ENCODE peak calls at places on chromosome 16, in four cellular contexts. A is tibial nerve, R is left ventricle myocardium inferior, E is RWPE1. K is an unnamed sample.

GRCh38 chr16:46801428-46802049 is 29.4 kb downstream of the C16orf87 start:
- DNase-seq in A (no peak), R (no peak), E (peak), K (no peak)

GRCh38 chr16:87045462-87046216 is 271.6 kb downstream of the C16orf95 start:
- DNase-seq in R (no peak), E (no peak), A (no peak), K (no peak)

GRCh38 chr16:86975445-86975844 is 341.7 kb downstream of the C16orf95 start:
- DNase-seq in A (no peak), R (no peak), E (peak), K (no peak)

GRCh38 chr16:22123146-22123545 is 30.8 kb downstream of the VWA3A start:
- DNase-seq in A (no peak), R (no peak), E (no peak), K (no peak)

GRCh38 chr16:19817122-19817521 is 67.5 kb downstream of the GPRC5B start:
- DNase-seq in R (no peak), A (no peak), E (no peak), K (no peak)

GRCh38 chr16:28925386-28926228 is 569 bp upstream of the RABEP2 start:
- DNase-seq in R (peak), A (peak), E (peak), K (peak)

GRCh38 chr16:19410435-19411153 is 7.1 kb upstream of the TMC5 start:
- DNase-seq in E (no peak), A (no peak), R (no peak), K (no peak)

GRCh38 chr16:69924777-69925191 is 26.4 kb upstream of the CLEC18A start:
- DNase-seq in R (peak), E (no peak), A (peak), K (peak)

GRCh38 chr16:51431517-51432241 is 280.6 kb upstream of the SALL1 start:
- DNase-seq in R (no peak), A (no peak), E (peak), K (no peak)

GRCh38 chr16:67198238-67198734 is 645 bp upstream of the ELMO3 start:
- DNase-seq in E (peak), A (no peak), R (no peak), K (no peak)

GRCh38 chr16:46765050-46765449 is 16.9 kb upstream of the MYLK3 start:
- DNase-seq in A (no peak), R (no peak), E (no peak), K (no peak)

GRCh38 chr16:68715471-68715870 is 21.6 kb upstream of the CDH1 start:
- DNase-seq in E (no peak), A (no peak), R (no peak), K (no peak)

GRCh38 chr16:23863511-23864422 is 28.0 kb downstream of the PRKCB start:
- DNase-seq in A (no peak), E (no peak), R (no peak), K (no peak)

GRCh38 chr16:69917739-69918138 is 33.4 kb upstream of the CLEC18A start:
- DNase-seq in A (peak), R (no peak), E (peak), K (peak)

GRCh38 chr16:9134739-9135138 is 43.3 kb downstream of the HAPSTR1 start:
- DNase-seq in E (peak), A (no peak), R (no peak), K (no peak)

GRCh38 chr16:50736448-50736847 is 5.4 kb upstream of the CYLD start:
- DNase-seq in R (no peak), E (no peak), A (no peak), K (no peak)

GRCh38 chr16:30609002-30609927 is 924 bp downstream of the ZNF689 start:
- DNase-seq in A (no peak), R (peak), E (peak), K (no peak)

GRCh38 chr16:67806428-67807147 is at the start of the genes RANBP10 and TSNAXIP1:
- DNase-seq in A (peak), E (peak), R (peak), K (peak)

GRCh38 chr16:11685844-11686618 is 17.8 kb downstream of the SNN start:
- DNase-seq in A (no peak), E (no peak), R (no peak), K (peak)

GRCh38 chr16:2212362-2213324 is 2.0 kb upstream of the BRICD5 start:
- DNase-seq in R (peak), A (no peak), E (no peak), K (no peak)

GRCh38 chr16:87435399-87436224 is 43.5 kb downstream of the MAP1LC3B start:
- DNase-seq in R (no peak), E (no peak), A (no peak), K (no peak)

GRCh38 chr16:20916927-20917326 is 16.4 kb downstream of the LYRM1 start:
- DNase-seq in E (no peak), R (no peak), A (no peak), K (no peak)

GRCh38 chr16:67529639-67530012 is 997 bp downstream of the RIPOR1 start:
- DNase-seq in E (no peak), R (no peak), A (no peak), K (no peak)

GRCh38 chr16:66036162-66036561 is 330.3 kb upstream of the CDH5 start:
- DNase-seq in A (no peak), R (no peak), E (no peak), K (no peak)

GRCh38 chr16:29995330-29995910 is at the start of gene HIRIP3:
- DNase-seq in R (peak), A (peak), E (peak), K (peak)

GRCh38 chr16:12458591-12459400 is 344.9 kb downstream of the CPPED1 start:
- DNase-seq in R (peak), E (no peak), A (no peak), K (no peak)

GRCh38 chr16:5756969-5757368 is 659.4 kb upstream of the EEF2KMT start:
- DNase-seq in R (no peak), A (no peak), E (no peak), K (no peak)

GRCh38 chr16:24282129-24282528 is 26.0 kb downstream of the CACNG3 start:
- DNase-seq in A (no peak), R (no peak), E (no peak), K (no peak)

GRCh38 chr16:49857423-49858181 is 1.7 kb upstream of the ZNF423 start:
- DNase-seq in E (peak), R (peak), A (peak), K (no peak)

GRCh38 chr16:69522732-69523404 is 42.9 kb upstream of the NFAT5 start:
- DNase-seq in A (no peak), E (no peak), R (no peak), K (no peak)

GRCh38 chr16:11350531-11351335 is 5.5 kb downstream of the RMI2 start:
- DNase-seq in A (no peak), R (no peak), E (no peak), K (no peak)

GRCh38 chr16:2512920-2513404 is 790 bp upstream of the ATP6V0C start:
- DNase-seq in A (no peak), R (no peak), E (no peak), K (no peak)

GRCh38 chr16:1424028-1424427 is 3.5 kb upstream of the UQCC4 start:
- DNase-seq in E (no peak), A (no peak), R (no peak), K (no peak)

GRCh38 chr16:27966756-27967155 is 96.8 kb downstream of the GSG1L start:
- DNase-seq in R (no peak), E (no peak), A (no peak), K (no peak)

GRCh38 chr16:11101283-11101682 is 154.7 kb downstream of the SOCS1 start:
- DNase-seq in E (no peak), A (no peak), R (no peak), K (no peak)

GRCh38 chr16:10218490-10219206 is 36.4 kb upstream of the GRIN2A start:
- DNase-seq in R (no peak), A (no peak), E (no peak), K (no peak)

GRCh38 chr16:75494696-75495601 is at the start of gene CHST6:
- DNase-seq in A (no peak), R (peak), E (no peak), K (no peak)

GRCh38 chr16:23124315-23124714 is 24.9 kb downstream of the USP31 start:
- DNase-seq in E (peak), A (no peak), R (no peak), K (no peak)

GRCh38 chr16:48559462-48560211 is 50.3 kb downstream of the N4BP1 start:
- DNase-seq in E (no peak), R (no peak), A (no peak), K (no peak)

GRCh38 chr16:48560692-48561091 is 49.3 kb downstream of the N4BP1 start:
- DNase-seq in E (no peak), A (no peak), R (no peak), K (no peak)

GRCh38 chr16:48562475-48562874 is 47.5 kb downstream of the N4BP1 start:
- DNase-seq in R (no peak), E (no peak), A (no peak), K (no peak)

GRCh38 chr16:48564544-48565444 is 45.2 kb downstream of the N4BP1 start:
- DNase-seq in R (no peak), A (no peak), E (no peak), K (no peak)

GRCh38 chr16:48561960-48562393 is 48.0 kb downstream of the N4BP1 start:
- DNase-seq in A (no peak), E (no peak), R (no peak), K (no peak)
- H3K27ac ChIP-seq in A (peak), E (no peak), R (peak), K (no peak)

DNA sequence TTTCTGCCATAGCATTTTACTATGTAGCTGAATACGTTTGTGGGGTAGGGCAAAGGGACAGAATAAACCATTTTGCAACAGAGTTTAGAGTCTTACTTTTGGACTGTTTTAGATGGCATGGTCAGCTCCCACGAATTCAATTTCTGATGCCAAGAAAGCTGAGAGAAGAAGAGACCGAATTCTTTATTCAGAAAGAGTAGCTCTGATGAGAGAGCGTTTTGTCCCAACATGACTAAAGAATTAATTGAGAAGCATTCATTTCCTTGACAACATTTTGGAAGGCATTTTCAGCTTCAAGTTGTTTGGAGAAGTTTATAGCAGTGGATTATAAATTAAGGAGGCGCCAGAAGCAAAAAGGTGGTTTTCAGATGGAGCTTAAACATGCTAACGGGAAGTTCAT is 12.2 kb downstream of the GAN start:
- DNase-seq in E (no peak), R (no peak), A (no peak), K (no peak)
- H3K27ac ChIP-seq in E (no peak), R (no peak), A (peak), K (no peak)

GRCh38 chr16:8127096-8127495 is 463.2 kb downstream of the TMEM114 start:
- DNase-seq in R (no peak), A (no peak), E (no peak), K (no peak)

GRCh38 chr16:8130197-8130596 is 460.1 kb downstream of the TMEM114 start:
- DNase-seq in R (no peak), A (no peak), E (no peak), K (no peak)

GRCh38 chr16:8126313-8126712 is 464.0 kb downstream of the TMEM114 start:
- DNase-seq in A (no peak), E (no peak), R (no peak), K (no peak)
- H3K27ac ChIP-seq in A (no peak), E (no peak), R (no peak), K (no peak)

GRCh38 chr16:25859645-25860044 is 167.9 kb downstream of the HS3ST4 start:
- DNase-seq in E (no peak), R (no peak), A (no peak), K (no peak)

GRCh38 chr16:25855063-25855462 is 163.3 kb downstream of the HS3ST4 start:
- DNase-seq in E (no peak), A (no peak), R (no peak), K (no peak)

GRCh38 chr16:25854141-25854540 is 162.4 kb downstream of the HS3ST4 start:
- DNase-seq in E (no peak), A (no peak), R (no peak), K (no peak)

GRCh38 chr16:25855818-25856217 is 164.1 kb downstream of the HS3ST4 start:
- DNase-seq in A (no peak), R (no peak), E (no peak), K (no peak)
- H3K27ac ChIP-seq in A (no peak), R (no peak), E (no peak), K (no peak)

DNA sequence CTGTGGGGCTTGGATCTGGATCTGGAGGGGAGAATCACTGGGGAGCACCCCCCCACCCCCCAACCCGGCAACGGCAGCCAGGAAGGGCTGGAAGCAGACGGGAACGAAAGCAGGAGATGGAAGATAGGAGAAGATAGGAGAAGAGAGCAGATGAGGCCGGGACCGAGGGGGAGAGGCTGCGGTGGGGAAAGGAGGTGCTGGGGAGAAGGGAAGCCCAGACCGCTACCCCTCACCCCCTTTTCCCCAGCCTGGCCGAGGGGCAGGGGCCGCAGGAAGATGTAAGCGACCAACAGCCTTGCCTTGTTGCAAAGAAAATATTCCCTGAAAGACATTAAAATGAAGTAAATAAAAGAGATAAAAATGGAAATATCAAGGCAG is 26.8 kb upstream of the CBFA2T3 start:
- DNase-seq in A (no peak), R (no peak), E (no peak), K (no peak)
- H3K27ac ChIP-seq in A (no peak), R (no peak), E (no peak), K (no peak)

GRCh38 chr16:354286-354881 is 1.9 kb upstream of the AXIN1 start:
- DNase-seq in E (peak), R (no peak), A (no peak), K (no peak)

GRCh38 chr16:352547-353403 is at the start of gene AXIN1:
- DNase-seq in R (peak), A (peak), E (peak), K (peak)

GRCh38 chr16:353404-354285 is 1.1 kb upstream of the AXIN1 start:
- DNase-seq in R (no peak), E (no peak), A (no peak), K (no peak)

GRCh38 chr16:350203-350602 is 2.3 kb downstream of the AXIN1 start:
- DNase-seq in R (no peak), A (no peak), E (no peak), K (no peak)

GRCh38 chr16:351804-352520 is 561 bp downstream of the AXIN1 start:
- DNase-seq in R (peak), E (no peak), A (no peak), K (no peak)
- H3K27ac ChIP-seq in R (peak), E (peak), A (peak), K (peak)

DNA sequence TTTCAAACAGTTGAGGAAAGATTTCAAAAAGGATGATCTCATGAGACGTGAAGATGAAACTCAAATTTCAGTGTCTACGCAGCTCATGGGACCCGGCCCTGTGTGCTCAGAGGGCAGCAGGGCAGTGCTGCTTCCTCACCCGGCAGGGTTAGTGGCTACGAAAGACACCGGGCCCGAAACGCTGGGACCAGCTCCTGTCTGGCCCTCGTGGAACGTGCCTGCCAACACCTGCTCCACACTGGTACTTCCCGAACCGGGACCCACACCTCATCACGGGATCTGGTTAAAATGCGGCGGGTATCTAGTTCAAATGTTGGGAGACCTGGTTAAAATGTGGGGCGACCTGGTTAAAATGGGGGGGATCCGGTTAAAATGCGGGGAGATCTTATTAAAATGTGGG is 18.7 kb downstream of the DNASE1 start:
- DNase-seq in A (no peak), R (no peak), E (no peak), K (no peak)
- H3K27ac ChIP-seq in A (no peak), R (no peak), E (no peak), K (no peak)

GRCh38 chr16:77993586-77993985 is 28.8 kb upstream of the CLEC3A start:
- DNase-seq in R (no peak), A (no peak), E (no peak), K (no peak)
- H3K27ac ChIP-seq in R (peak), A (peak), E (no peak), K (peak)

DNA sequence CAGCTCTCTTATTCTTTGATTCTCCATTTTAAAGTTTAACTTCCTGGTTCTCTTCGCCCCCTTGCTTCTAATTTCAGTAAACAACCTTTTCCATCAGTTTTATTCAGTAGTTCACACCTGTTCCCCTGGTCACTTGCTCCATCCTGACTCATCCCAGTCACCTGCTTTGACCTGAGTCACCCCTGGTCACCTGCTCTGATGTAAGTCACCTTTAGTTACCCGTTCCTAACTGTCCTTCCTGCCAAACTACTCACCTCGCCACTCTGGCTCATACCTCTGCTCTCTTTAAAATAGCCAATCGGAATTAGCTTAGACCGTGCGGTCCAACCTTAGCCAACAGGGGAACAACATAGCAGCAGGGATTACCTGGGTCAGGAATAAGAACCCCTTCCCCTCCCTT is 4.7 kb upstream of the NLRC5 start:
- DNase-seq in E (no peak), R (no peak), A (no peak), K (no peak)
- H3K27ac ChIP-seq in E (no peak), R (peak), A (no peak), K (no peak)

GRCh38 chr16:71570143-71570542 is 6.7 kb downstream of the TAT start:
- DNase-seq in E (no peak), A (no peak), R (no peak), K (no peak)

GRCh38 chr16:71569621-71570020 is 7.3 kb downstream of the TAT start:
- DNase-seq in E (no peak), A (no peak), R (no peak), K (no peak)

GRCh38 chr16:71568541-71568940 is 8.4 kb downstream of the TAT start:
- DNase-seq in R (no peak), E (no peak), A (no peak), K (no peak)

GRCh38 chr16:71565812-71566700 is 10.8 kb downstream of the TAT start:
- DNase-seq in E (no peak), A (no peak), R (no peak), K (no peak)

DNA sequence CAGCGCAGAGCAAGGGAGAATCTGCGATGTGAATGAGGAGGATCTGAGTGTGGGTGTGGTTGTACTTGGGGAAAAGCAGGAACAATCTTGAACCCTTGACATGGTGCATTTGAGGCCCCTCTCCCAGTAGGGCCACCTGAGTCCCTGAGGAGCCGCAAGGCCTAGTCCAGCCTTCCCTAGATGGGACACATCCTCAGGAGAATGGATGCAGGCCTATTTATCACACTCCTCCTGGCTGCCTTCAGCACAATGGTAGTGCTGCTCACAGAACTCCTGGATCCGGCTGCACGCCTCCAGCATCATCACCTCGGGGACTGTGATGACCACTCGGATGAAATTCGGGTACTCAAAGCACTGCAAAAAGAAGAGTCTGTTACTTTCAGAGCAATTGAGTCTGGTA is 9.0 kb downstream of the TAT start:
- DNase-seq in R (no peak), A (no peak), E (no peak), K (no peak)
- H3K27ac ChIP-seq in R (no peak), A (no peak), E (no peak), K (no peak)

K was measured in right atrium auricular region.